ENCODE peak calls at places on chromosomes 5 and 9, in eight cellular contexts. G is WERI-Rb-1; L is CD4-positive, alpha-beta memory T cell; M is GDM1; Z is choroid plexus epithelial cell; C is fibroblast of the aortic adventitia; U is ureter; R is NCI-H460. T is an unnamed sample.

GRCh38 chr5:124301850-124302249 is 444.6 kb downstream of the ZNF608 start:
- DNase-seq in G (no peak), L (no peak), M (no peak), Z (peak), C (peak), U (no peak), R (no peak), T (no peak)

GRCh38 chr9:128246471-128246870 is 29.3 kb downstream of the GOLGA2 start:
- DNase-seq in G (no peak), L (no peak), M (no peak), Z (no peak), C (no peak), U (no peak), R (no peak), T (no peak)

GRCh38 chr5:151156732-151157402 is 712 bp downstream of the ANXA6 start:
- DNase-seq in G (no peak), L (no peak), M (no peak), Z (peak), C (no peak), U (no peak), R (no peak), T (no peak)

GRCh38 chr5:82985763-82986162 is 91.4 kb downstream of the TMEM167A start:
- DNase-seq in G (no peak), L (no peak), M (no peak), Z (no peak), C (no peak), U (no peak), R (no peak), T (no peak)

GRCh38 chr5:145762833-145763232 is 72.3 kb downstream of the PRELID2 start:
- DNase-seq in G (no peak), L (no peak), M (no peak), Z (no peak), C (no peak), U (no peak), R (no peak), T (no peak)

GRCh38 chr9:111582888-111583287 is 16.6 kb downstream of the PTGR1 start:
- DNase-seq in G (no peak), L (no peak), M (no peak), Z (no peak), C (peak), U (no peak), R (no peak), T (no peak)

GRCh38 chr5:24773241-24773640 is 128.5 kb upstream of the CDH10 start:
- DNase-seq in G (no peak), L (no peak), M (no peak), Z (no peak), C (no peak), U (no peak), R (peak), T (no peak)

GRCh38 chr5:25618821-25619220 is 974.0 kb upstream of the CDH10 start:
- DNase-seq in G (no peak), L (no peak), M (no peak), Z (no peak), C (no peak), U (no peak), R (no peak), T (no peak)

GRCh38 chr5:112742424-112742823 is 4.7 kb downstream of the APC start:
- DNase-seq in G (no peak), L (no peak), M (no peak), Z (peak), C (no peak), U (no peak), R (no peak), T (no peak)